ENCODE peak calls at places on chromosomes 16 and 17, in six cellular contexts. One of them, this sample, is unnamed.
A peak's percentile ranks its signal among the peaks of the same experiment; 100 is the strongest.

GRCh38 chr16:64830653-64831052 is 291.2 kb downstream of the CDH11 start:
- DNase-seq in GM03348: peak; percentile 21
- DNase-seq in kidney tubule cell: no peak
- DNase-seq in lower lobe of right lung: no peak
- DNase-seq in NCI-H69: no peak
- DNase-seq in activated CD8-positive, alpha-beta memory T cell treated with anti-CD3 and anti-CD28 coated beads for 1 hour: no peak
- DNase-seq in this sample: no peak

GRCh38 chr16:968620-969019 is 2.2 kb downstream of the LMF1 start:
- DNase-seq in kidney tubule cell: no peak
- DNase-seq in activated CD8-positive, alpha-beta memory T cell treated with anti-CD3 and anti-CD28 coated beads for 1 hour: no peak
- DNase-seq in lower lobe of right lung: no peak
- DNase-seq in GM03348: no peak
- DNase-seq in NCI-H69: peak; percentile 17
- DNase-seq in this sample: no peak

GRCh38 chr17:45648642-45649041 is 135.5 kb upstream of the CRHR1 start:
- DNase-seq in kidney tubule cell: no peak
- DNase-seq in lower lobe of right lung: no peak
- DNase-seq in activated CD8-positive, alpha-beta memory T cell treated with anti-CD3 and anti-CD28 coated beads for 1 hour: no peak
- DNase-seq in GM03348: no peak
- DNase-seq in NCI-H69: peak; percentile 66
- DNase-seq in this sample: no peak

GRCh38 chr17:10600551-10600950 is 51.1 kb upstream of the MYH2 start:
- DNase-seq in activated CD8-positive, alpha-beta memory T cell treated with anti-CD3 and anti-CD28 coated beads for 1 hour: no peak
- DNase-seq in kidney tubule cell: peak; percentile 46
- DNase-seq in NCI-H69: no peak
- DNase-seq in lower lobe of right lung: no peak
- DNase-seq in GM03348: no peak
- DNase-seq in this sample: no peak

GRCh38 chr17:72270530-72270929 is 149.7 kb downstream of the SOX9 start:
- DNase-seq in activated CD8-positive, alpha-beta memory T cell treated with anti-CD3 and anti-CD28 coated beads for 1 hour: no peak
- DNase-seq in GM03348: peak; percentile 20
- DNase-seq in lower lobe of right lung: no peak
- DNase-seq in kidney tubule cell: peak; percentile 23
- DNase-seq in NCI-H69: peak; percentile 89
- DNase-seq in this sample: peak; percentile 86

GRCh38 chr17:70251704-70252103 is 82.4 kb downstream of the KCNJ2 start:
- DNase-seq in NCI-H69: no peak
- DNase-seq in lower lobe of right lung: no peak
- DNase-seq in GM03348: no peak
- DNase-seq in kidney tubule cell: no peak
- DNase-seq in activated CD8-positive, alpha-beta memory T cell treated with anti-CD3 and anti-CD28 coated beads for 1 hour: no peak
- DNase-seq in this sample: no peak

GRCh38 chr16:2061526-2061925 is 13.7 kb downstream of the TSC2 start:
- DNase-seq in GM03348: no peak
- DNase-seq in kidney tubule cell: no peak
- DNase-seq in NCI-H69: no peak
- DNase-seq in lower lobe of right lung: no peak
- DNase-seq in activated CD8-positive, alpha-beta memory T cell treated with anti-CD3 and anti-CD28 coated beads for 1 hour: no peak
- DNase-seq in this sample: no peak

GRCh38 chr17:38605852-38606645 is at the start of gene SRCIN1:
- DNase-seq in GM03348: peak; percentile 62
- DNase-seq in activated CD8-positive, alpha-beta memory T cell treated with anti-CD3 and anti-CD28 coated beads for 1 hour: peak; percentile 25
- DNase-seq in lower lobe of right lung: peak; percentile 71
- DNase-seq in kidney tubule cell: peak; percentile 38
- DNase-seq in NCI-H69: peak; percentile 94
- DNase-seq in this sample: peak; percentile 69

GRCh38 chr17:80774643-80775281 is 216.9 kb upstream of the CHMP6 start:
- DNase-seq in NCI-H69: peak; percentile 88
- DNase-seq in activated CD8-positive, alpha-beta memory T cell treated with anti-CD3 and anti-CD28 coated beads for 1 hour: no peak
- DNase-seq in lower lobe of right lung: no peak
- DNase-seq in kidney tubule cell: no peak
- DNase-seq in GM03348: no peak
- DNase-seq in this sample: no peak